ENCODE peak calls at places on chromosome 14, in four cellular contexts. J is activated T-helper 1 cell treated with Interleukin-2 at 50 U/mL for 16 hours; G is NAMALWA; I is stimulated activated CD4-positive, alpha-beta T cell treated with anti-CD3 and anti-CD28 coated beads, TNF-alpha, amount 100 ng/mL, for 1 hour. O is an unnamed sample.

GRCh38 chr14:20687362-20688166 is 1.0 kb upstream of the ANG start:
- DNase-seq in I (no peak), J (no peak), G (no peak), O (no peak)

GRCh38 chr14:24368215-24368561 is 204 bp downstream of the NFATC4 start:
- DNase-seq in J (no peak), I (no peak), G (peak; percentile 27), O (peak; percentile 33)

GRCh38 chr14:76516884-76517283 is 140.9 kb downstream of the ESRRB start:
- DNase-seq in J (no peak), I (no peak), G (no peak), O (no peak)

GRCh38 chr14:77580964-77581505 is 35.4 kb downstream of the SPTLC2 start:
- DNase-seq in I (no peak), G (no peak), J (no peak), O (no peak)

GRCh38 chr14:75877884-75878283 is 103.9 kb downstream of the TGFB3 start:
- DNase-seq in I (no peak), J (no peak), G (no peak), O (no peak)

GRCh38 chr14:21915814-21916213 is 242.2 kb upstream of the OR4E1 start:
- DNase-seq in J (no peak), G (no peak), I (no peak), O (no peak)

GRCh38 chr14:28057286-28058011 is 709.1 kb upstream of the FOXG1 start:
- DNase-seq in G (no peak), J (no peak), I (no peak), O (no peak)

GRCh38 chr14:51860164-51860835 is at the start of gene GNG2:
- DNase-seq in I (peak; percentile 49), G (peak; percentile 62), J (peak; percentile 71), O (peak; percentile 84)

GRCh38 chr14:93764211-93764659 is 24.1 kb downstream of the PRIMA1 start:
- DNase-seq in I (no peak), G (no peak), J (no peak), O (no peak)

GRCh38 chr14:39184628-39185255 is 9.7 kb downstream of the PNN start:
- DNase-seq in G (no peak), I (no peak), J (no peak), O (no peak)

GRCh38 chr14:73776194-73776537 is 62.0 kb upstream of the PNMA1 start:
- DNase-seq in G (no peak), J (no peak), I (no peak), O (no peak)

GRCh38 chr14:31835049-31835448 is 242.1 kb upstream of the ARHGAP5 start:
- DNase-seq in J (no peak), G (no peak), I (no peak), O (no peak)

GRCh38 chr14:102900631-102901571 is 21.6 kb upstream of the AMN start:
- DNase-seq in J (no peak), G (peak; percentile 61), I (no peak), O (no peak)

GRCh38 chr14:102905116-102906108 is 17.1 kb upstream of the AMN start:
- DNase-seq in G (no peak), I (no peak), J (no peak), O (no peak)

GRCh38 chr14:98070521-98070920 is 1201.5 kb downstream of the BCL11B start:
- DNase-seq in G (no peak), I (no peak), J (no peak), O (no peak)

GRCh38 chr14:34693228-34693939 is 21.0 kb downstream of the CFL2 start:
- DNase-seq in I (no peak), G (no peak), J (no peak), O (peak; percentile 20)

GRCh38 chr14:80211143-80212024 is at the start of gene DIO2:
- DNase-seq in G (no peak), I (no peak), J (no peak), O (no peak)

GRCh38 chr14:75442642-75443041 is 14.8 kb downstream of the JDP2 start:
- DNase-seq in G (no peak), J (no peak), I (no peak), O (no peak)

GRCh38 chr14:97177016-97177415 is 379.8 kb downstream of the VRK1 start:
- DNase-seq in G (peak; percentile 62), I (no peak), J (no peak), O (no peak)

GRCh38 chr14:62409909-62410308 is 635.3 kb downstream of the KCNH5 start:
- DNase-seq in G (no peak), I (no peak), J (no peak), O (no peak)

GRCh38 chr14:60965402-60965801 is 15.5 kb downstream of the TRMT5 start:
- DNase-seq in J (no peak), G (no peak), I (no peak), O (no peak)

GRCh38 chr14:41285193-41285748 is 321.4 kb upstream of the LRFN5 start:
- DNase-seq in I (no peak), G (peak; percentile 1), J (no peak), O (no peak)

GRCh38 chr14:91885113-91885712 is 17.9 kb upstream of the TC2N start:
- DNase-seq in J (no peak), I (no peak), G (no peak), O (no peak)

GRCh38 chr14:78152246-78153068 is 17.7 kb upstream of the NRXN3 start:
- DNase-seq in I (no peak), G (no peak), J (no peak), O (no peak)

GRCh38 chr14:54683882-54684794 is 117.2 kb downstream of the SAMD4A start:
- DNase-seq in G (peak; percentile 17), I (no peak), J (no peak), O (no peak)

GRCh38 chr14:96051642-96052540 is 12.7 kb downstream of the C14orf132 start:
- DNase-seq in J (no peak), G (peak; percentile 66), I (no peak), O (no peak)

GRCh38 chr14:64137657-64138290 is 156.4 kb downstream of the ESR2 start:
- DNase-seq in I (no peak), G (no peak), J (no peak), O (no peak)

O was measured in glutamatergic neuron.